ENCODE peak calls at places on chromosomes 7 and 10, in six cellular contexts. K is pancreas; R is IMR-90; I is heart left ventricle; H is stimulated activated CD8-positive, alpha-beta memory T cell treated with anti-CD3 and anti-CD28 coated beads, Interleukin-7, amount 100 ng/mL, for 1 hour; N is activated CD8-positive, alpha-beta memory T cell treated with anti-CD3 and anti-CD28 coated beads for 1 hour. A is an unnamed sample.

GRCh38 chr10:116765549-116766162 is 23.3 kb upstream of the HSPA12A start:
- DNase-seq in K (no peak), N (no peak), R (no peak), I (no peak), H (no peak), A (no peak)

GRCh38 chr7:138161600-138162081 is 85.4 kb downstream of the AKR1D1 start:
- DNase-seq in N (peak), H (peak), I (peak), R (peak), K (peak), A (peak)

GRCh38 chr7:31948041-31948440 is 122.2 kb downstream of the PDE1C start:
- DNase-seq in H (no peak), I (no peak), K (no peak), R (peak), N (no peak), A (no peak)

GRCh38 chr7:149495785-149496641 is 1.6 kb downstream of the ZNF746 start:
- DNase-seq in N (no peak), K (peak), I (peak), H (no peak), R (peak), A (no peak)

GRCh38 chr7:7920481-7920880 is 48.1 kb upstream of the GLCCI1 start:
- DNase-seq in I (no peak), K (peak), R (no peak), N (no peak), H (no peak), A (no peak)

GRCh38 chr7:158343526-158343925 is 244.1 kb downstream of the PTPRN2 start:
- DNase-seq in K (no peak), H (no peak), N (no peak), R (no peak), I (no peak), A (no peak)

GRCh38 chr10:1602037-1602471 is 135.3 kb downstream of the ADARB2 start:
- DNase-seq in H (no peak), K (no peak), R (no peak), I (no peak), N (no peak), A (no peak)

GRCh38 chr10:11794566-11794965 is 28.6 kb upstream of the PROSER2 start:
- DNase-seq in H (no peak), R (no peak), N (no peak), K (no peak), I (no peak), A (no peak)

GRCh38 chr7:132080967-132081668 is 495.2 kb downstream of the PLXNA4 start:
- DNase-seq in H (no peak), K (no peak), N (no peak), R (peak), I (no peak), A (no peak)